ENCODE peak calls at places on chromosomes 3 and 15, in six cellular contexts. One of them, this sample, is unnamed.

GRCh38 chr15:48981941-48982340 is 18.2 kb upstream of the SHC4 start:
- DNase-seq in H1: no peak
- DNase-seq in K562: no peak
- DNase-seq in HepG2: no peak
- DNase-seq in GM12878: no peak
- DNase-seq in SK-N-SH: no peak
- DNase-seq in this sample: no peak

GRCh38 chr3:125079675-125080045 is 23.9 kb upstream of the HEG1 start:
- DNase-seq in H1: no peak
- DNase-seq in K562: no peak
- DNase-seq in HepG2: peak; percentile 38
- DNase-seq in GM12878: no peak
- DNase-seq in SK-N-SH: no peak
- DNase-seq in this sample: no peak

GRCh38 chr15:64779024-64779423 is 3.6 kb upstream of the RBPMS2 start:
- DNase-seq in H1: no peak
- DNase-seq in K562: no peak
- DNase-seq in HepG2: no peak
- DNase-seq in GM12878: no peak
- DNase-seq in SK-N-SH: no peak
- DNase-seq in this sample: no peak

GRCh38 chr3:21330293-21330692 is 420.7 kb downstream of the ZNF385D start:
- DNase-seq in H1: no peak
- DNase-seq in K562: no peak
- DNase-seq in HepG2: no peak
- DNase-seq in GM12878: peak; percentile 9
- DNase-seq in SK-N-SH: no peak
- DNase-seq in this sample: no peak

GRCh38 chr15:51499379-51499976 is 123.1 kb downstream of the DMXL2 start:
- DNase-seq in H1: no peak
- DNase-seq in K562: peak; percentile 45
- DNase-seq in HepG2: peak; percentile 43
- DNase-seq in GM12878: no peak
- DNase-seq in SK-N-SH: peak; percentile 20
- DNase-seq in this sample: no peak

GRCh38 chr3:190644766-190645165 is 130.9 kb downstream of the IL1RAP start:
- DNase-seq in H1: no peak
- DNase-seq in K562: no peak
- DNase-seq in HepG2: no peak
- DNase-seq in GM12878: no peak
- DNase-seq in SK-N-SH: no peak
- DNase-seq in this sample: no peak

GRCh38 chr3:45179163-45179562 is 33.0 kb upstream of the CDCP1 start:
- DNase-seq in H1: no peak
- DNase-seq in K562: no peak
- DNase-seq in HepG2: no peak
- DNase-seq in GM12878: no peak
- DNase-seq in SK-N-SH: no peak
- DNase-seq in this sample: no peak

GRCh38 chr3:184257083-184257915 is 4.1 kb downstream of the CAMK2N2 start:
- DNase-seq in H1: no peak
- DNase-seq in K562: no peak
- DNase-seq in HepG2: no peak
- DNase-seq in GM12878: no peak
- DNase-seq in SK-N-SH: no peak
- DNase-seq in this sample: no peak

GRCh38 chr15:77104155-77104554 is 33.2 kb upstream of the TSPAN3 start:
- DNase-seq in H1: no peak
- DNase-seq in K562: no peak
- DNase-seq in HepG2: no peak
- DNase-seq in GM12878: no peak
- DNase-seq in SK-N-SH: no peak
- DNase-seq in this sample: no peak

GRCh38 chr3:189342811-189343210 is 171.0 kb downstream of the TPRG1 start:
- DNase-seq in H1: no peak
- DNase-seq in K562: no peak
- DNase-seq in HepG2: no peak
- DNase-seq in GM12878: no peak
- DNase-seq in SK-N-SH: no peak
- DNase-seq in this sample: no peak

GRCh38 chr15:62360286-62360685 is 195.2 kb upstream of the C2CD4B start:
- DNase-seq in H1: no peak
- DNase-seq in K562: no peak
- DNase-seq in HepG2: no peak
- DNase-seq in GM12878: no peak
- DNase-seq in SK-N-SH: peak; percentile 56
- DNase-seq in this sample: no peak

GRCh38 chr15:51864408-51865056 is 35.1 kb downstream of the TMOD3 start:
- DNase-seq in H1: no peak
- DNase-seq in K562: no peak
- DNase-seq in HepG2: no peak
- DNase-seq in GM12878: no peak
- DNase-seq in SK-N-SH: no peak
- DNase-seq in this sample: no peak

GRCh38 chr15:70376031-70376928 is 278.6 kb upstream of the TLE3 start:
- DNase-seq in H1: peak; percentile 62
- DNase-seq in K562: no peak
- DNase-seq in HepG2: no peak
- DNase-seq in GM12878: no peak
- DNase-seq in SK-N-SH: no peak
- DNase-seq in this sample: peak; percentile 25
- H3K4me3 ChIP-seq in H1: peak overlapping the region; percentile 53
- H3K4me3 ChIP-seq in K562: no peak overlapping the region
- H3K4me3 ChIP-seq in HepG2: no peak overlapping the region
- H3K4me3 ChIP-seq in GM12878: no peak overlapping the region
- H3K4me3 ChIP-seq in SK-N-SH: no peak overlapping the region
- H3K4me3 ChIP-seq in this sample: no peak overlapping the region

DNA sequence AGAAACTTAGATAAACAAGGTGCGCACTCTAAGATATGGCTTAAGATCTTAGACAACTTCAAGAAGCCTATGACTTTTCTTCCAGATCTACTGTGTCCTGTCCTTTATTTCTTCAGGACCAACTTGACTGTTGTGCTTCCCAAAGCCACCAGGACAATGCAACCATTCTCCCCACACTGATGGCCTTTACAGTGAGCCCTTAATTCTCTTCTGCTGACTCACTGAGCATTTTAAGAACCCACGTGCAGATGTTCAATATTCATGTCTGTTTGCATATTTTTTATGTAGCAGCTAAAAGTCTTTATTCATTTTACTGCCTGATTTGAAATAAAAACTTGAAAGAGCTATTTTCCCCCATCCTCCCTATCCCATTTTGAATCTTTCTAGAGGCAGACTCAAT is 103.3 kb upstream of the SLC2A2 start:
- DNase-seq in H1: no peak
- DNase-seq in K562: no peak
- DNase-seq in HepG2: peak; percentile 58
- DNase-seq in GM12878: no peak
- DNase-seq in SK-N-SH: no peak
- DNase-seq in this sample: no peak
- TF ChIP-seq GABPA in H1: no peak
- TF ChIP-seq GABPA in K562: no peak
- TF ChIP-seq GABPA in HepG2: no peak
- TF ChIP-seq GABPA in GM12878: no peak
- TF ChIP-seq GABPA in SK-N-SH: no peak
- TF ChIP-seq GABPA in this sample: no peak

DNA sequence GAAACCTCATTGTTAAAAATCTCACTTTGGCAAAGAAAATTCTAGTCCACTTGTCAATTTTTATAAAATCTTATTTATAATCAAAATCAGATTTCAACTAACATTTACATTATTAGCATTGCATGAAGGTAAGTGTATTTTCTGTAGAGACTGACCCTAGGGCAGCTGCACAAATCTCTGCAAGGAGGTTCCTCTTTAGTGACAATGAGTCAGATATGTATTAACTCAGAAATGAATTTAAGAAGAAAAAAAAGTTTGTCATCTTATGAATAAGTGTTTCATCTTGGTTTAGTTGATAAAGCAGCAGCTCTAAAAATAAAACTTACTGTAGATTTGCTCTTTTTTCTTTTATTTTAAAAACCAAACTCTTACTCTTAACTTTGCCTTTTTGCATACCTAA is 9.0 kb upstream of the GNB4 start:
- DNase-seq in H1: no peak
- DNase-seq in K562: no peak
- DNase-seq in HepG2: no peak
- DNase-seq in GM12878: no peak
- DNase-seq in SK-N-SH: no peak
- DNase-seq in this sample: no peak
- H3K4me3 ChIP-seq in H1: no peak overlapping the region
- H3K4me3 ChIP-seq in K562: no peak overlapping the region
- H3K4me3 ChIP-seq in HepG2: no peak overlapping the region
- H3K4me3 ChIP-seq in GM12878: no peak overlapping the region
- H3K4me3 ChIP-seq in SK-N-SH: no peak overlapping the region
- H3K4me3 ChIP-seq in this sample: no peak overlapping the region

GRCh38 chr3:78004578-78004977 is 964.7 kb downstream of the ROBO2 start:
- DNase-seq in H1: no peak
- DNase-seq in K562: no peak
- DNase-seq in HepG2: no peak
- DNase-seq in GM12878: no peak
- DNase-seq in SK-N-SH: no peak
- DNase-seq in this sample: no peak

GRCh38 chr3:78003090-78003489 is 963.2 kb downstream of the ROBO2 start:
- DNase-seq in H1: no peak
- DNase-seq in K562: no peak
- DNase-seq in HepG2: no peak
- DNase-seq in GM12878: no peak
- DNase-seq in SK-N-SH: no peak
- DNase-seq in this sample: no peak
- TF ChIP-seq GABPA in H1: no peak
- TF ChIP-seq GABPA in K562: no peak
- TF ChIP-seq GABPA in HepG2: no peak
- TF ChIP-seq GABPA in GM12878: no peak
- TF ChIP-seq GABPA in SK-N-SH: no peak
- TF ChIP-seq GABPA in this sample: no peak

GRCh38 chr15:92393994-92394326 is 279 bp downstream of the ST8SIA2 start:
- DNase-seq in H1: no peak
- DNase-seq in K562: no peak
- DNase-seq in HepG2: no peak
- DNase-seq in GM12878: no peak
- DNase-seq in SK-N-SH: no peak
- DNase-seq in this sample: no peak
- H3K4me3 ChIP-seq in H1: peak overlapping the region; percentile 83
- H3K4me3 ChIP-seq in K562: no peak overlapping the region
- H3K4me3 ChIP-seq in HepG2: no peak overlapping the region
- H3K4me3 ChIP-seq in GM12878: no peak overlapping the region
- H3K4me3 ChIP-seq in SK-N-SH: peak overlapping the region; percentile 43
- H3K4me3 ChIP-seq in this sample: no peak overlapping the region

DNA sequence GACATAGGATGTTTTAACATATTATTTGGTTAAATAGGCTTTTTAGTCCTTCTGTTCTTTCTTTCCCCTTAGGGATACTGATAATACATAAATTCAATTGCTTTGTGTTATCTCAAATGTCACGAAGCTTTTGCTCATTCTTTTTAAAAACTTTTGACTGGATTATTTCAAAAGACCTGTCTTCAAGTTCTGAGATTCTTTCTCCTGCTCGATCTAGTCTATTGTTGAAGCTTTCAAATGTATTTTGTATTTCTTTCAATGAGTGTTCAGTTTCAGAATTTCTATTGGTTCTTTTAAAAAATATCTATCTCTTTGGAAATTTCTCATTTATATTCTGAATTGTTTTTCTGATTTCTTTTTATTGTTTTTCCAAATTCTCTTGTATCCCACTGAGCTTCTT is 16.9 kb downstream of the IL20RB start:
- DNase-seq in H1: no peak
- DNase-seq in K562: no peak
- DNase-seq in HepG2: no peak
- DNase-seq in GM12878: no peak
- DNase-seq in SK-N-SH: no peak
- DNase-seq in this sample: no peak
- TF ChIP-seq GABPA in H1: no peak
- TF ChIP-seq GABPA in K562: no peak
- TF ChIP-seq GABPA in HepG2: no peak
- TF ChIP-seq GABPA in GM12878: no peak
- TF ChIP-seq GABPA in SK-N-SH: no peak
- TF ChIP-seq GABPA in this sample: no peak

GRCh38 chr15:96329403-96329981 is 1.0 kb upstream of the NR2F2 start:
- DNase-seq in H1: no peak
- DNase-seq in K562: peak; percentile 45
- DNase-seq in HepG2: no peak
- DNase-seq in GM12878: no peak
- DNase-seq in SK-N-SH: no peak
- DNase-seq in this sample: no peak
- H3K4me3 ChIP-seq in H1: no peak overlapping the region
- H3K4me3 ChIP-seq in K562: peak overlapping the region; percentile 55
- H3K4me3 ChIP-seq in HepG2: peak overlapping the region; percentile 70
- H3K4me3 ChIP-seq in GM12878: no peak overlapping the region
- H3K4me3 ChIP-seq in SK-N-SH: peak overlapping the region; percentile 63
- H3K4me3 ChIP-seq in this sample: peak overlapping the region; percentile 46

GRCh38 chr3:66253790-66254620 is 33.2 kb downstream of the SLC25A26 start:
- DNase-seq in H1: no peak
- DNase-seq in K562: peak; percentile 23
- DNase-seq in HepG2: peak; percentile 23
- DNase-seq in GM12878: no peak
- DNase-seq in SK-N-SH: no peak
- DNase-seq in this sample: no peak

GRCh38 chr3:66259721-66260255 is 39.0 kb downstream of the SLC25A26 start:
- DNase-seq in H1: no peak
- DNase-seq in K562: no peak
- DNase-seq in HepG2: no peak
- DNase-seq in GM12878: no peak
- DNase-seq in SK-N-SH: no peak
- DNase-seq in this sample: no peak

GRCh38 chr3:66256806-66257205 is 36.0 kb downstream of the SLC25A26 start:
- DNase-seq in H1: no peak
- DNase-seq in K562: no peak
- DNase-seq in HepG2: no peak
- DNase-seq in GM12878: no peak
- DNase-seq in SK-N-SH: no peak
- DNase-seq in this sample: no peak

GRCh38 chr3:66260431-66260830 is 39.6 kb downstream of the SLC25A26 start:
- DNase-seq in H1: no peak
- DNase-seq in K562: no peak
- DNase-seq in HepG2: no peak
- DNase-seq in GM12878: no peak
- DNase-seq in SK-N-SH: no peak
- DNase-seq in this sample: no peak

GRCh38 chr3:66255865-66256264 is 35.1 kb downstream of the SLC25A26 start:
- DNase-seq in H1: no peak
- DNase-seq in K562: no peak
- DNase-seq in HepG2: no peak
- DNase-seq in GM12878: no peak
- DNase-seq in SK-N-SH: no peak
- DNase-seq in this sample: no peak
- TF ChIP-seq GABPA in H1: no peak
- TF ChIP-seq GABPA in K562: no peak
- TF ChIP-seq GABPA in HepG2: no peak
- TF ChIP-seq GABPA in GM12878: no peak
- TF ChIP-seq GABPA in SK-N-SH: no peak
- TF ChIP-seq GABPA in this sample: no peak

This sample was measured in HL-60.